ENCODE peak calls at places on chromosome 12, in ten cellular contexts. S, G, K, C, D, N, M, I, B and U are unnamed samples.

GRCh38 chr12:3803865-3804472 is 51.1 kb upstream of the CRACR2A start:
- DNase-seq in S (peak), G (peak), K (peak), C (peak), D (peak), N (peak), M (peak), I (peak), B (peak), U (peak)

GRCh38 chr12:1527789-1528188 is 66.6 kb downstream of the FBXL14 start:
- DNase-seq in S (no peak), G (no peak), K (peak), C (no peak), D (no peak), N (no peak), M (no peak), I (no peak), B (no peak), U (no peak)

GRCh38 chr12:93778306-93778705 is 101.1 kb downstream of the CRADD start:
- DNase-seq in S (no peak), G (no peak), K (peak), C (no peak), D (no peak), N (no peak), M (peak), I (peak), B (peak), U (no peak)

GRCh38 chr12:88509851-88510250 is 70.4 kb downstream of the KITLG start:
- DNase-seq in S (no peak), G (no peak), K (no peak), C (no peak), D (no peak), N (no peak), M (no peak), I (no peak), B (no peak), U (no peak)

GRCh38 chr12:105671720-105672119 is 341.2 kb downstream of the C12orf75 start:
- DNase-seq in S (no peak), G (no peak), K (no peak), C (no peak), D (no peak), N (no peak), M (no peak), I (no peak), B (no peak), U (no peak)

GRCh38 chr12:121799175-121799841 is 4.5 kb upstream of the SETD1B start:
- DNase-seq in S (no peak), G (peak), K (peak), C (no peak), D (peak), N (peak), M (peak), I (peak), B (peak), U (peak)

GRCh38 chr12:126483145-126484068 is 1418.2 kb downstream of the AACS start:
- DNase-seq in S (no peak), G (no peak), K (peak), C (no peak), D (no peak), N (no peak), M (no peak), I (peak), B (no peak), U (no peak)

GRCh38 chr12:69982081-69982480 is 157.1 kb downstream of the MYRFL start:
- DNase-seq in S (no peak), G (no peak), K (no peak), C (no peak), D (no peak), N (no peak), M (no peak), I (no peak), B (no peak), U (no peak)

GRCh38 chr12:49909328-49909727 is 5.6 kb upstream of the FAIM2 start:
- DNase-seq in S (no peak), G (no peak), K (no peak), C (no peak), D (no peak), N (no peak), M (no peak), I (no peak), B (peak), U (no peak)

GRCh38 chr12:49507139-49507538 is 31.7 kb upstream of the KCNH3 start:
- DNase-seq in S (no peak), G (no peak), K (peak), C (no peak), D (no peak), N (peak), M (no peak), I (no peak), B (no peak), U (no peak)

GRCh38 chr12:129886541-129886940 is 17.3 kb downstream of the TMEM132D start:
- DNase-seq in S (no peak), G (no peak), K (no peak), C (no peak), D (no peak), N (no peak), M (no peak), I (no peak), B (no peak), U (no peak)

GRCh38 chr12:121264135-121264534 is 32.4 kb downstream of the CAMKK2 start:
- DNase-seq in S (no peak), G (no peak), K (no peak), C (no peak), D (no peak), N (no peak), M (no peak), I (no peak), B (no peak), U (no peak)

GRCh38 chr12:116336542-116337065 is 59.1 kb upstream of the MED13L start:
- DNase-seq in S (no peak), G (no peak), K (peak), C (no peak), D (no peak), N (no peak), M (peak), I (no peak), B (no peak), U (no peak)

GRCh38 chr12:122517877-122518276 is 8.9 kb downstream of the RSRC2 start:
- DNase-seq in S (no peak), G (no peak), K (peak), C (no peak), D (no peak), N (no peak), M (no peak), I (no peak), B (no peak), U (no peak)

GRCh38 chr12:21607701-21608100 is 3.1 kb upstream of the GYS2 start:
- DNase-seq in S (no peak), G (no peak), K (peak), C (no peak), D (no peak), N (no peak), M (no peak), I (no peak), B (no peak), U (no peak)

GRCh38 chr12:115385141-115385540 is 701.2 kb upstream of the TBX3 start:
- DNase-seq in S (no peak), G (no peak), K (no peak), C (no peak), D (no peak), N (no peak), M (no peak), I (no peak), B (no peak), U (no peak)

GRCh38 chr12:121811434-121812319 is 7.9 kb downstream of the SETD1B start:
- DNase-seq in S (peak), G (peak), K (peak), C (peak), D (peak), N (peak), M (peak), I (peak), B (peak), U (peak)

GRCh38 chr12:5030066-5030465 is 13.6 kb upstream of the KCNA5 start:
- DNase-seq in S (no peak), G (no peak), K (no peak), C (no peak), D (no peak), N (no peak), M (no peak), I (no peak), B (no peak), U (no peak)

GRCh38 chr12:6631549-6631961 is 4.2 kb downstream of the LPAR5 start:
- DNase-seq in S (no peak), G (no peak), K (no peak), C (no peak), D (no peak), N (no peak), M (peak), I (no peak), B (no peak), U (no peak)

GRCh38 chr12:117359029-117359845 is 2.2 kb downstream of the NOS1 start:
- DNase-seq in S (no peak), G (no peak), K (no peak), C (no peak), D (no peak), N (no peak), M (no peak), I (no peak), B (peak), U (no peak)

GRCh38 chr12:4355150-4355842 is 24.2 kb downstream of the FGF23 start:
- DNase-seq in S (no peak), G (no peak), K (no peak), C (no peak), D (no peak), N (no peak), M (no peak), I (no peak), B (no peak), U (no peak)

GRCh38 chr12:24500466-24501232 is 448.3 kb downstream of the BCAT1 start:
- DNase-seq in S (no peak), G (no peak), K (peak), C (no peak), D (no peak), N (no peak), M (no peak), I (no peak), B (no peak), U (no peak)

GRCh38 chr12:49049566-49050224 is 10.9 kb downstream of the KMT2D start:
- DNase-seq in S (no peak), G (no peak), K (peak), C (no peak), D (no peak), N (no peak), M (no peak), I (no peak), B (no peak), U (no peak)

GRCh38 chr12:114913871-114914801 is 230.2 kb upstream of the TBX3 start:
- DNase-seq in S (no peak), G (no peak), K (peak), C (no peak), D (no peak), N (no peak), M (no peak), I (peak), B (no peak), U (no peak)

GRCh38 chr12:12010277-12011031 is 60.3 kb upstream of the BCL2L14 start:
- DNase-seq in S (no peak), G (no peak), K (peak), C (no peak), D (no peak), N (no peak), M (peak), I (no peak), B (peak), U (peak)

GRCh38 chr12:112573151-112573550 is 154.4 kb downstream of the PTPN11 start:
- DNase-seq in S (no peak), G (no peak), K (no peak), C (no peak), D (no peak), N (no peak), M (no peak), I (no peak), B (no peak), U (no peak)

GRCh38 chr12:132584472-132584871 is 25.9 kb downstream of the LRCOL1 start:
- DNase-seq in S (no peak), G (no peak), K (no peak), C (no peak), D (no peak), N (no peak), M (no peak), I (no peak), B (no peak), U (no peak)

DNA sequence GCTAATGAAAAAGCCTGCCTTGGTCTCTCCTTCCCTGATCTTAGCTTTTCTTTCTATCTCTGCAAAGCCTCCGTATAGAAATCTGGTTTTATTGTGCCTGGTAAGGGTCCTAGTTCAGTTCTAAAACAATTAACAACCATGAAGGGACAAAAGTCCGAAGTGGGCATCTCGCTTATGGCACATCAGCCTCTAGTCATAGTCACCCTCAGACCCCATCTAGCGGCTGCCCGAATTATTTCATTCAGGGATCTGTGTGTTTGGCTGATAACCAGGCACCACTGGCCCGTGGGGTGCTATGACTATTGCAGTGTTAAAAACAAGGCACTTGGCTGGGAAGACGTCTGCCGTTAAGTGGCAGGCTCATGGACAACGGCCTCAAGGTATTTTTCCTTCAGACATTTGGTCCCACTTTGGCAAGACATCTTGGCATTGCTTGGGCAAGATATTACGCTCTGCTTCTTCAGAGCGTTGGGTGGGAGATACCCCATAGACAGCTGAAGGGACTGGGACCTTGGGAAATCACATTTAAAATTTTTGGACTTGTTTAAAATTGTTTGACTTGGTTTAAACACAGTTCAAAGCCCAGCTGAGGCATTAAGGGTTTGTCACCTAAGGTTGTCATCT is 87.1 kb downstream of the SINHCAF start:
- DNase-seq in S (peak), G (peak), K (peak), C (peak), D (peak), N (peak), M (peak), I (peak), B (peak), U (peak)
- TF ChIP-seq CTCF in S (peak), G (peak), K (peak), C (peak), D (peak), N (peak), M (peak), I (peak), B (peak), U (peak)

DNA sequence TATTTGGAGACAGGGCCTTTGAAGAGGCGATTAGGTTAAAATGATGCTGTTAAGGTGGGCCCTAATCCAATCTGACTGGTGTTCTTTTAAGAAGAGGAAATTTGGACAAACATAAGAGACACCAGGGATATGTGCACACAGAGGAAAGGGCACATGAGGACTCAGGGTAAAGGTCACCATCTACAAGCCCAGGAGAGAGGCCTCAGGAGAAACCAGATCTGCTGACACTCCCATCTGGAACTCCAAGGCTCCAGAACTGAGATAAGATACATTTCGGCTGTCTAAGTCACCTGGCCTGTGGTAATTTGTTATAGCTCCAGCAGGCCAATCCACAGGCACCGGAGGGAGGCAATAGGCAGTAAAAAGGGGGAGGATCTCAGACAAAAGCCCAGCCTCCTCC is 48.6 kb downstream of the KICS2 start:
- DNase-seq in S (no peak), G (no peak), K (no peak), C (no peak), D (no peak), N (no peak), M (peak), I (no peak), B (no peak), U (no peak)
- TF ChIP-seq CTCF in S (no peak), G (no peak), K (no peak), C (no peak), D (no peak), N (no peak), M (no peak), I (no peak), B (no peak), U (no peak)

GRCh38 chr12:47383942-47384341 is 304.2 kb upstream of the AMIGO2 start:
- DNase-seq in S (no peak), G (no peak), K (peak), C (no peak), D (no peak), N (no peak), M (no peak), I (no peak), B (no peak), U (no peak)
- TF ChIP-seq CTCF in S (no peak), G (no peak), K (no peak), C (no peak), D (no peak), N (no peak), M (no peak), I (no peak), B (no peak), U (no peak)

DNA sequence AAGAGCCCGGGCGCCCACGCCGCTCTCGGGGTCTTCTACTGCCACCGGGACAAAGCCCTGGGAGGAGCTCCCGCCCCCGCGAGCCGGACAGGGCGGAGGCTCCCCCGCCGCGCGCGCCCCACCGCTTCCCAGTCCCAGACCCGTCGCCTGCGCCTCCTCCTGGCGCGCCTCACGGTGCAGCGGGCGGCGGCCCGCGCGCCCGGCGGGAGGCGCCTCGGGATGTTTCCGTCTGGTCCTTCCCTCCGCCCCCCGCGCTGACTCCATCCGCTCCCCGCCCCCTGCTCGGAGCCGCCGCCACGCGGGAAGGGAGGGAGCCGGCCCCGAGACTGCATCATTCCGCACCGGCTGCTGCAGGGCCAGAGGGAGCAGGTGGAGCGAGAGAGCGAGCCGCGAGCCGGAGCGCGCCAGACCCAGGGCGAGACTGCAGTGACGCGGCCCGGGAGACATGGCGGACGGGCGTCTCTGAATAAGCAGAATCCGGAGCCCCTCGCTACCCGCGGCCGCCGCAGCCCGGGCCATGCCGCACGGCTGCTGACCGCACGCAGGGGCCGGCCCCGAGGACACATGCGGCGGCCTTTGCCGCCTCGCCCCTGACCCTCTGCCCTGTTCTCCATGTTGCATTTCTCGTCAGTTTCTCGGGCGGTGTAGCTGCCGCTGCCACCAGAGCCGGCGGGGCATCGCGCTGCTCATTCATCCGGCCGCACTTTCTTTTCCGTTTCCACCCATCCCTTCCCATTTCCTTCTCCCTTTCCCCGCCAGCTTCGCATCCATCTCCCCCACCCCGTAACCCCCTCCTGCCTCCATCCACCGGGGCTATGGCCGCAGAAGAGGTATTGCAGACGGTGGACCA is at the start of gene BICD1:
- DNase-seq in S (peak), G (peak), K (peak), C (peak), D (peak), N (peak), M (peak), I (peak), B (peak), U (peak)
- TF ChIP-seq CTCF in S (peak), G (peak), K (peak), C (peak), D (peak), N (peak), M (peak), I (peak), B (peak), U (no peak)

DNA sequence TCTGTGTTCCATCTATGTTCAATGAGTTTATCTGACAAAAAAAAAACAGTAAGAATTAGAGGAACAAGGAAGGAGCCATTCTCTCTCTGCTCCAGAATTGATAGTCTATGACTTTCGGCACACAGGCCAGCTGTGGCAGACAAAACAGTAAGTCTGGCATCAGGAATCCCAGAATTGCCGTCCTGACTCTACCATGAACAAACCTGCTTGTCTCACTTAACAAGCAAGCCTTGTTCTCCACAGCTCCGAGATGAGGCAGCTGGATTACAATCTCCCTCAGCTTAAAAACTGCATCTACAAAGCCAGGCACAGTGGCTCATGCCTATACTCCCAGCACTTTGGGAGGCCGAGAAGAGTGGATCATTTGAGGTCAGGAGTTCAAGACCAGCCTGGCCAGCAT is 153.6 kb upstream of the TMCC3 start:
- DNase-seq in S (no peak), G (no peak), K (no peak), C (no peak), D (no peak), N (no peak), M (no peak), I (no peak), B (no peak), U (no peak)
- TF ChIP-seq CTCF in S (no peak), G (no peak), K (no peak), C (no peak), D (no peak), N (no peak), M (no peak), I (no peak), B (no peak), U (no peak)

GRCh38 chr12:96985515-96986362 is 78.7 kb downstream of the NEDD1 start:
- DNase-seq in S (no peak), G (peak), K (no peak), C (peak), D (peak), N (peak), M (peak), I (no peak), B (peak), U (peak)

GRCh38 chr12:96986883-96987523 is 79.9 kb downstream of the NEDD1 start:
- DNase-seq in S (peak), G (no peak), K (peak), C (peak), D (no peak), N (peak), M (no peak), I (no peak), B (no peak), U (no peak)

GRCh38 chr12:96988919-96989318 is 81.9 kb downstream of the NEDD1 start:
- DNase-seq in S (no peak), G (no peak), K (no peak), C (no peak), D (no peak), N (no peak), M (no peak), I (no peak), B (no peak), U (no peak)

GRCh38 chr12:96994900-96995299 is 87.8 kb downstream of the NEDD1 start:
- DNase-seq in S (no peak), G (no peak), K (no peak), C (no peak), D (no peak), N (no peak), M (no peak), I (no peak), B (no peak), U (no peak)

DNA sequence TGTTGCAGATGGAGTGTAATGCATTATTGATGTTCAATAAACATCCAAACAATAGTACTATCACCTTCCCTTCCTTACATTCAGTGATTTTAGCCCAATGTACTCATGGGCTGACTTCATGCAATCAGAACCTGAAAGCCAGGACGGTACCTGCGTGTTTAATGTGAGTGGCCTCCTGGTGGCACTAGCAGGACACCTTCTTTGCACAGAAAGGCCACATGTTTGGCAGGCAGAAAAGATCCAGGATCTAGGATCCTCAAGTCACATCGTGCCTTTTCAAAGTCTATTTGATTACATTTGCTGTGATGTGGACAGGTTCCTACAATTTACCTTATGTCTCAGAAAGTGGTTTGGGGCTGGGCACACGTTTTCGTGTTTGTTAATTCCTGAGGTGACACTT is 82.9 kb downstream of the NEDD1 start:
- DNase-seq in S (no peak), G (no peak), K (peak), C (peak), D (no peak), N (peak), M (no peak), I (no peak), B (no peak), U (no peak)
- TF ChIP-seq CTCF in S (peak), G (no peak), K (peak), C (peak), D (no peak), N (no peak), M (no peak), I (no peak), B (no peak), U (no peak)